ENCODE peak calls at places on chromosome 5, in six cellular contexts. N is GM12878, C is A549, V is HepG2, P is endothelial cell of umbilical vein, Y is K562. O is an unnamed sample.

GRCh38 chr5:61162832-61163567 is 732 bp upstream of the SMIM15 start:
- DNase-seq in Y (no peak), C (peak; percentile 54), N (no peak), V (peak; percentile 59), P (peak; percentile 21), O (no peak)

GRCh38 chr5:175254155-175254554 is 189.8 kb downstream of the DRD1 start:
- DNase-seq in N (no peak), V (no peak), Y (no peak), C (no peak), P (no peak), O (no peak)

GRCh38 chr5:1504617-1505016 is 19.1 kb downstream of the LPCAT1 start:
- DNase-seq in Y (no peak), N (no peak), V (no peak), C (no peak), P (no peak), O (no peak)

GRCh38 chr5:69187342-69187741 is 2.0 kb upstream of the CENPH start:
- DNase-seq in C (no peak), N (no peak), Y (no peak), P (no peak), V (no peak), O (no peak)

GRCh38 chr5:140549237-140550144 is 2.0 kb downstream of the EIF4EBP3 start:
- DNase-seq in V (no peak), N (no peak), Y (peak; percentile 32), C (no peak), P (peak; percentile 47), O (peak; percentile 93)

GRCh38 chr5:136309932-136310598 is 55.3 kb downstream of the TRPC7 start:
- DNase-seq in C (no peak), Y (no peak), P (no peak), V (no peak), N (peak; percentile 31), O (no peak)

GRCh38 chr5:115098041-115098702 is 71.5 kb downstream of the TRIM36 start:
- DNase-seq in P (peak; percentile 52), Y (peak; percentile 26), N (peak; percentile 7), V (peak; percentile 32), C (peak; percentile 44), O (peak; percentile 68)

GRCh38 chr5:37836173-37837100 is 3.4 kb downstream of the GDNF start:
- DNase-seq in C (peak; percentile 28), P (peak; percentile 16), V (no peak), Y (no peak), N (no peak), O (no peak)

GRCh38 chr5:74123928-74124327 is 497.9 kb downstream of the ARHGEF28 start:
- DNase-seq in N (no peak), Y (no peak), V (no peak), C (no peak), P (no peak), O (no peak)

GRCh38 chr5:53111139-53111538 is 1.6 kb upstream of the MOCS2 start:
- DNase-seq in N (no peak), C (no peak), P (no peak), V (no peak), Y (no peak), O (no peak)

GRCh38 chr5:4089087-4089486 is 493.5 kb downstream of the IRX1 start:
- DNase-seq in V (no peak), N (no peak), Y (no peak), C (no peak), P (no peak), O (no peak)

GRCh38 chr5:112690605-112691340 is 46.9 kb upstream of the APC start:
- DNase-seq in V (no peak), P (no peak), Y (no peak), C (no peak), N (no peak), O (no peak)

GRCh38 chr5:99600952-99601351 is 672.1 kb upstream of the CHD1 start:
- DNase-seq in N (no peak), P (peak; percentile 12), C (no peak), V (no peak), Y (no peak), O (no peak)

GRCh38 chr5:18114161-18114802 is 480.0 kb downstream of the TAF11L14 start:
- DNase-seq in P (no peak), Y (no peak), N (no peak), V (no peak), C (no peak), O (peak; percentile 10)

GRCh38 chr5:152864993-152865392 is 459.9 kb upstream of the NMUR2 start:
- DNase-seq in N (no peak), P (no peak), C (no peak), V (no peak), Y (no peak), O (no peak)

GRCh38 chr5:10975915-10976314 is 214.9 kb upstream of the DAP start:
- DNase-seq in Y (no peak), P (no peak), V (no peak), C (no peak), N (no peak), O (peak; percentile 17)

GRCh38 chr5:132428811-132429440 is 59.4 kb downstream of the SLC22A5 start:
- DNase-seq in V (no peak), P (no peak), Y (no peak), C (no peak), N (no peak), O (no peak)

DNA sequence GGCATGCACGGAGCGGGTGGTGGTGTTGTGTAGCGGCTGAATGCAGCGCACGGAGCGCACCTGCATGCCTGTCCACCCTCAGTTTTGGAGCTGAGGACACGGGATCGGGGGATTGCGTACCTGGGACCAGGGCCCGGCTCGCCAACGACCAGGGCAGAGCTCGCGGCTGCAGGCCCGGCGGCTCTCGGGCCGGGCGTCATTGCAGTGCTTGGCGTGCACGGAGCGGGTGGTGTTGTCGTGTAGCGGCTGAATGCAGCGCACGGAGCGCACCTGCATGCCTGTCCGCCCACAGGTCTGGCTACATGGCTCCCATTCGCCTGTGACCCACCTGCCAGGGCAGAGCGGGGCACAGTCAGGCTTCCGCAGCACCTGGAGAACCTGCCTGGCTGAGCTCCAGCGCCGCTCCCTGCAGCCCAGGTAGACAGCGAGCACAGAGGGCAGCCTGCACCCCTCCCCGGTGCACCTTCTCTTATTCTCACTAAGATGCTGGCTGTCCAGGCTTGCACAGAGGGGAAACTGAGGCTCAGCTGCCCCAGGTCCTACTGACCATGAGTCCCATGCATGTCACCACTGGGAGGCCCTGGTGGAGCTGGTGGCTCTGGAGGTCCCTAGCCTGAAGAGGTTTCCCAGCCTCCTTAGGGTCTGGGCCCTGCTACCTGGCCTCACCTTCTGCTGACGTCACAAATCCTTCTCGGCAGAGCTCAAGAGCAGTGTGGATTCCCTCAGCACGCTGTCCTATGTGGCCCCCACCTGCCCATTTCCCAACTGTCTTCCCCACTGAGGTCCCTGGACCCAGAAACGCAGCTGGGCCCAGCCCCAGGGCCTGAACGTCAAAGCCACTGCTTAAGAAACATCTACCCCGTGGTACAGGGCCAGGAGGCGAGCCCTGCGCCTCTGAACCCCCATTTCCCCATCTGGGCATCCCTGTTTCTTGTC is 64.9 kb downstream of the ZNF354C start:
- DNase-seq in N (no peak), V (no peak), Y (no peak), C (no peak), P (no peak), O (no peak)
- TF ChIP-seq MYC in N (no peak), V (no peak), Y (no peak), C (no peak), P (no peak), O (no peak)

GRCh38 chr5:160640417-160640816 is 211.6 kb downstream of the ATP10B start:
- DNase-seq in P (no peak), V (no peak), C (no peak), N (no peak), Y (no peak), O (peak; percentile 32)

GRCh38 chr5:160637357-160637756 is 214.7 kb downstream of the ATP10B start:
- DNase-seq in V (no peak), P (no peak), Y (no peak), N (no peak), C (no peak), O (no peak)

GRCh38 chr5:160638141-160638742 is 213.8 kb downstream of the ATP10B start:
- DNase-seq in N (no peak), V (no peak), P (no peak), Y (no peak), C (no peak), O (no peak)

GRCh38 chr5:160635046-160635445 is 213.4 kb downstream of the PTTG1 start:
- DNase-seq in P (no peak), N (no peak), C (no peak), Y (no peak), V (peak; percentile 23), O (peak; percentile 9)

DNA sequence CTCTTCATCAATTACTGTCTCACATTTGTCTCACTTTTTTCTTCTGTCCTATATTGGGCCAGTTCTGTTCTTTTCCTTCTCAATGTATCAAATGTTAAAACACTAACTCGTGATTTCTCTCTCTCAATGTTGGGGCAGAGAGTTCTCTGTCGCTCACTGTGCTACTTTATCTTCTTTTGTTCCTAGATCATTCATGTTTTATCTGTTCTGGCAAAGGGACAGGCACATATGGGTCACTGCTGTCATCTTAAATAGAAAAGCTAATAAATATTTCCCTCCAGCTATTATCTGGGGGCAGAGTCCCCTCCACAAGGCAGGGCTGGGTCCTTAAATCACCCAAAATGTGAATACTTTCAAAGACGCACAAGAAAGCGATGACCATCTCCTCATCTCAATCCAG is 214.0 kb downstream of the PTTG1 start:
- DNase-seq in Y (no peak), P (no peak), C (no peak), N (no peak), V (no peak), O (no peak)
- TF ChIP-seq MYC in Y (no peak), P (no peak), C (no peak), N (no peak), V (no peak), O (no peak)

GRCh38 chr5:143653766-143654282 is 158.1 kb upstream of the HMHB1 start:
- DNase-seq in P (no peak), N (no peak), Y (no peak), C (no peak), V (no peak), O (no peak)

GRCh38 chr5:143662020-143662419 is 149.9 kb upstream of the HMHB1 start:
- DNase-seq in N (no peak), C (no peak), P (no peak), V (no peak), Y (no peak), O (peak; percentile 13)

GRCh38 chr5:143659614-143660238 is 152.2 kb upstream of the HMHB1 start:
- DNase-seq in C (peak; percentile 58), N (no peak), V (peak; percentile 71), P (no peak), Y (no peak), O (no peak)

GRCh38 chr5:143653256-143653655 is 158.7 kb upstream of the HMHB1 start:
- DNase-seq in C (no peak), P (no peak), V (no peak), N (peak; percentile 19), Y (no peak), O (no peak)

DNA sequence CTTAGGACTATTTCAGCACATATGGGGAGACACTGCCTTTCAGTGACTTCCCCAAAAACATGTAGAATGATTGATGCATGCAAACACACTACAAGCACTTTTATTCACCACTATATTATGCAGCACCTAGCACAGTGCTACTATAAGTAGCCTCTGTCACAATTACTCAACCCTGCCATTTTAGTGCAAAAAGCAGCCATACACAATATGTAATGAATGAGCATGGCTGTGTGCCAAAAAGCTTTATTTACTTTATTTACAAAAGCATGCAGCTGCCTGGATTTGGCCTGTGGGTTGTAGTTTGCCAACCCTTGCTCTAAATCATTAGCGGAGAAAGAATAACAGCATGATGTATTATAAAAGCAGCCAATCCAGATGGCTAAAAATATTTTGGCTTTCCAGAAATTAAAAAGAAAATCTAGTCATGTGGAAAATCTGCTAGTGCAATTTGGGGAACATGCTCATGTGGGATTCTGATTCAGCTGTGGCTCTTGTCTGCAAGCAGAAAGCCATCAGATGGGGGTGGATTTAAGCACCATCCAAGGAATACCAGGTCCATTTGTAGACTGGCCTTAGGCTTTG is 154.1 kb upstream of the HMHB1 start:
- DNase-seq in C (no peak), P (peak; percentile 4), V (peak; percentile 50), N (no peak), Y (no peak), O (peak; percentile 16)
- TF ChIP-seq MYC in C (no peak), P (no peak), V (no peak), N (no peak), Y (no peak), O (no peak)

GRCh38 chr5:16033196-16033925 is 146.2 kb downstream of the MARCHF11 start:
- DNase-seq in Y (no peak), P (no peak), C (no peak), V (no peak), N (no peak), O (no peak)
- TF ChIP-seq MYC in Y (no peak), P (no peak), C (no peak), V (no peak), N (no peak), O (no peak)

O was measured in NB4.